ENCODE peak calls at places on chromosomes 7 and 10, in four cellular contexts. B is SK-N-SH, S is K562, P is H1. W is an unnamed sample.

GRCh38 chr7:51060536-51060935 is 256.1 kb downstream of the COBL start:
- DNase-seq in B (no peak), S (no peak), P (no peak), W (no peak)

GRCh38 chr10:22251751-22252285 is 34.0 kb upstream of the EBLN1 start:
- DNase-seq in B (peak; percentile 82), S (no peak), P (no peak), W (peak; percentile 44)

GRCh38 chr10:128969551-128969950 is 497.5 kb upstream of the MGMT start:
- DNase-seq in B (no peak), S (no peak), P (no peak), W (no peak)

GRCh38 chr10:88271736-88272135 is 311.4 kb downstream of the RNLS start:
- DNase-seq in B (no peak), S (no peak), P (no peak), W (no peak)

GRCh38 chr10:102931643-102932042 is 13.5 kb downstream of the CNNM2 start:
- DNase-seq in B (no peak), S (no peak), P (no peak), W (no peak)

GRCh38 chr7:130365511-130366441 is 14.5 kb upstream of the CPA1 start:
- DNase-seq in B (peak; percentile 73), S (no peak), P (no peak), W (peak; percentile 40)

GRCh38 chr10:79097021-79097695 is 28.4 kb downstream of the ZMIZ1 start:
- DNase-seq in B (peak; percentile 67), S (no peak), P (no peak), W (no peak)

GRCh38 chr10:3482200-3482993 is 302.6 kb downstream of the KLF6 start:
- DNase-seq in B (no peak), S (peak; percentile 44), P (no peak), W (no peak)

GRCh38 chr7:4179616-4180380 is 502.3 kb upstream of the FOXK1 start:
- DNase-seq in B (no peak), S (no peak), P (no peak), W (no peak)

GRCh38 chr7:75734586-75735047 is 4.1 kb downstream of the HIP1 start:
- DNase-seq in B (no peak), S (peak; percentile 91), P (no peak), W (no peak)

GRCh38 chr7:116911799-116912198 is 41.5 kb upstream of the ST7 start:
- DNase-seq in B (no peak), S (no peak), P (no peak), W (no peak)

GRCh38 chr10:1054684-1055083 is 1.5 kb upstream of the WDR37 start:
- DNase-seq in B (no peak), S (no peak), P (no peak), W (no peak)

GRCh38 chr7:80521809-80522208 is 9.9 kb upstream of the GNAT3 start:
- DNase-seq in B (no peak), S (no peak), P (no peak), W (no peak)

GRCh38 chr7:132490474-132490873 is 85.8 kb downstream of the PLXNA4 start:
- DNase-seq in B (no peak), S (no peak), P (no peak), W (no peak)

GRCh38 chr7:27515933-27516332 is 146.8 kb downstream of the HIBADH start:
- DNase-seq in B (no peak), S (no peak), P (no peak), W (no peak)

GRCh38 chr7:116546054-116546453 is 21.2 kb downstream of the CAV1 start:
- DNase-seq in B (no peak), S (no peak), P (no peak), W (no peak)

GRCh38 chr10:13984647-13985155 is 346.0 kb downstream of the FRMD4A start:
- DNase-seq in B (no peak), S (no peak), P (no peak), W (no peak)

GRCh38 chr7:30916767-30917166 is 5.1 kb downstream of the AQP1 start:
- DNase-seq in B (no peak), S (no peak), P (no peak), W (no peak)

GRCh38 chr10:35540296-35541164 is 64.6 kb upstream of the GJD4 start:
- DNase-seq in B (no peak), S (no peak), P (no peak), W (no peak)
- TF ChIP-seq TEAD4 in B (no peak), S (no peak), P (no peak), W (no peak)

DNA sequence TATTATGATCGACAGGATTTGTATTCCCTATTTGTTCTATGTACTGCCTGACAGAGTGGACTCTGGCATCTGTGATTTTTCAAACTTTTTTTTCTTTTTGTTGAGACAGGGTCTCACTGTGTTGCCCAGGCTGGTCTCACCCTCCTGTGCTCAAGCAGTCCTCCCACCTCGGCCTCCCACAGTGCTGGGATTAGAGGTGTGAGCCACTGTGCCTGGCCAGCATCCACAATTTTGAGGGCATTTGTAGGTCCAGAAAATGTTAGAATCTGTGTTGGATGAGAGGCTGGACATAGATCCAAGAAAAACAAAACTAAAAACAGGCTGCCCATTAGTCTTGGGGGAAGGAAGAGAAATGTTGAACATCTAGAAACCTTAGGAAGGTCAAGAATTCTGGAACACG is 34.3 kb downstream of the SGPL1 start:
- DNase-seq in B (no peak), S (no peak), P (no peak), W (no peak)
- TF ChIP-seq TEAD4 in B (no peak), S (no peak), P (no peak), W (no peak)

GRCh38 chr7:36570508-36571219 is 153.6 kb downstream of the AOAH start:
- DNase-seq in B (no peak), S (no peak), P (no peak), W (no peak)

GRCh38 chr7:36573066-36573465 is 151.2 kb downstream of the AOAH start:
- DNase-seq in B (no peak), S (no peak), P (no peak), W (no peak)

GRCh38 chr7:36575832-36576231 is 148.5 kb downstream of the AOAH start:
- DNase-seq in B (no peak), S (no peak), P (no peak), W (no peak)
- TF ChIP-seq TEAD4 in B (no peak), S (no peak), P (no peak), W (no peak)

DNA sequence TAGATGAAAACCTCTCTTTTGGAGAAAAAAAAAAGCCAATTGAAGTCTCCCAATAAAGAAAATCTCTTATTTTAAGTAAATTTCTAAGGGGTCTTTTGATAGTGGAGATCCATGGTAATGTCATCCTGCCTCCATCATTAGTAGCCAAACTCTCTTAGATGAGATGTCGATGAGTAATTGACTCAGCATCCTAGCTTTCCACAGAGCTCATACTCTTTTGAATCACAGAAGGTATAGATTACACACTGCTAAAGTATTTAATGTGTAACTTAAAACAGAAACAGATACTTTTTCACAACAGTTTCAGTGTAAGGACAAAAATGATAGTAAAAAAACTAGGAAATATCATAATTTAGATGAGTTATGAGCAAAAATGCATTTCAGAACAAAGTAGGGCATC is 19.4 kb downstream of the MAGI2 start:
- DNase-seq in B (no peak), S (no peak), P (no peak), W (no peak)
- TF ChIP-seq TEAD4 in B (no peak), S (no peak), P (no peak), W (no peak)

GRCh38 chr7:44914992-44915607 is 29.8 kb upstream of the PURB start:
- DNase-seq in B (no peak), S (no peak), P (no peak), W (no peak)
- TF ChIP-seq TEAD4 in B (no peak), S (no peak), P (no peak), W (no peak)

W was measured in WTC11.